ENCODE peak calls at places on chromosome 22, in six cellular contexts. A, I, K, V, B and W are unnamed samples. For H3K4me1 and H3K9me3, the result is how much of the 10 kb centered on the place peaks cover.

GRCh38 chr22:17106785-17107546 is 14.2 kb downstream of the TMEM121B start:
- DNase-seq in A (no peak), I (peak), K (no peak), V (peak), B (no peak), W (no peak)

GRCh38 chr22:27737521-27737920 is 64.0 kb downstream of the MN1 start:
- DNase-seq in A (no peak), I (no peak), K (no peak), V (no peak), B (no peak), W (no peak)

GRCh38 chr22:29150701-29151100 is 55.0 kb upstream of the EMID1 start:
- DNase-seq in A (peak), I (peak), K (no peak), V (no peak), B (no peak), W (no peak)

GRCh38 chr22:23137905-23138520 is 3.8 kb downstream of the RSPH14 start:
- DNase-seq in A (no peak), I (no peak), K (no peak), V (peak), B (no peak), W (peak)

GRCh38 chr22:26086359-26086758 is 82.9 kb upstream of the SEZ6L start:
- DNase-seq in A (no peak), I (no peak), K (no peak), V (no peak), B (no peak), W (no peak)

GRCh38 chr22:24289781-24290181 is 19.1 kb downstream of the SPECC1L start:
- DNase-seq in A (no peak), I (peak), K (no peak), V (no peak), B (no peak), W (peak)

GRCh38 chr22:43110444-43110926 is at the start of gene BIK:
- DNase-seq in A (peak), I (no peak), K (peak), V (peak), B (no peak), W (no peak)

GRCh38 chr22:44130076-44130711 is 50.5 kb upstream of the PARVG start:
- DNase-seq in A (no peak), I (peak), K (no peak), V (no peak), B (peak), W (no peak)

GRCh38 chr22:34427436-34427835 is 507.2 kb upstream of the LARGE1 start:
- DNase-seq in A (no peak), I (no peak), K (no peak), V (no peak), B (no peak), W (no peak)

GRCh38 chr22:40819741-40820140 is 595 bp upstream of the SLC25A17 start:
- DNase-seq in A (no peak), I (no peak), K (no peak), V (no peak), B (peak), W (no peak)

GRCh38 chr22:22418163-22418549 is 90.4 kb downstream of the ZNF280B start:
- DNase-seq in A (no peak), I (no peak), K (no peak), V (no peak), B (no peak), W (no peak)

GRCh38 chr22:19080853-19081252 is 41.4 kb downstream of the DGCR2 start:
- DNase-seq in A (no peak), I (no peak), K (no peak), V (no peak), B (no peak), W (no peak)

GRCh38 chr22:50249382-50250248 is 1.4 kb downstream of the HDAC10 start:
- DNase-seq in A (no peak), I (no peak), K (no peak), V (no peak), B (no peak), W (peak)
- H3K4me1 ChIP-seq in A (half or more), I (under half), K (under half), V (under half), B (under half), W (under half)

DNA sequence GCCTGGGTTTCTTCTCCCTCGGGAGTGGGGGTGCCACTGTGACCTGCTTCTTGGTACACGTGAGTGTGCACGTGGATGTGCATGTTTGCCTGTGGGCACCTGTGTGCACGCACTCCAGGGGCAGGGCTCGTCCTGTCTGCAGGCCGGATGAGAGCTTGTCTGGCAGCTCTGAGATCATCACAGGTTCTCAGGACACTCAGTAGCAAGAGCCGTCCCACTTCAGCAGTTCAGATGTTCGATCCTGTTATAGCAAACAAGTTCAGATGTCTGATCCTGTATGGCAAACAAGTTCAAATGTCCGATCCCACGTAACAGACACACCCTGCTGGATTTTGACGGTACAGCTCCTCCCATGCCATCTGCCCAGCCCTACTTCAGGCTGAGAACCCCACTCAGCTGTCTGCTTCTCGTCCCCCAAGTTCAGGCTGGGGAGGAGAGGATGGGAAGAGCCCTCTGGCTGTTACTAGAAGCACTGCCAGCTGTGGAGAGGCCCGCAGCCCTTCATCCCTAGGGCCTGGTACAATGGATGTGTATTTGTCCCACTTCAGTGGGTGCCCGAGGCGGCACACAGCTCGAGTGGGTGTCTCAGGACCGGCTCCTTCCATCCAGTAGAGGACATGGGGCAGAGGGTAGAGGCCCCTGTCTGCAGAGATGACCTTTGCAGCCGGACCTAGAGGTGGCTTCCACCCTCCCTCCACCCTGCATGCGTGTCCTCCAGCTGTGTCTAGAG is 1126.9 kb downstream of the BRD1 start:
- DNase-seq in A (no peak), I (no peak), K (no peak), V (no peak), B (no peak), W (no peak)
- H3K9me3 ChIP-seq in A (under half), I (under half), K (under half), V (under half), B (half or more), W (under half)

DNA sequence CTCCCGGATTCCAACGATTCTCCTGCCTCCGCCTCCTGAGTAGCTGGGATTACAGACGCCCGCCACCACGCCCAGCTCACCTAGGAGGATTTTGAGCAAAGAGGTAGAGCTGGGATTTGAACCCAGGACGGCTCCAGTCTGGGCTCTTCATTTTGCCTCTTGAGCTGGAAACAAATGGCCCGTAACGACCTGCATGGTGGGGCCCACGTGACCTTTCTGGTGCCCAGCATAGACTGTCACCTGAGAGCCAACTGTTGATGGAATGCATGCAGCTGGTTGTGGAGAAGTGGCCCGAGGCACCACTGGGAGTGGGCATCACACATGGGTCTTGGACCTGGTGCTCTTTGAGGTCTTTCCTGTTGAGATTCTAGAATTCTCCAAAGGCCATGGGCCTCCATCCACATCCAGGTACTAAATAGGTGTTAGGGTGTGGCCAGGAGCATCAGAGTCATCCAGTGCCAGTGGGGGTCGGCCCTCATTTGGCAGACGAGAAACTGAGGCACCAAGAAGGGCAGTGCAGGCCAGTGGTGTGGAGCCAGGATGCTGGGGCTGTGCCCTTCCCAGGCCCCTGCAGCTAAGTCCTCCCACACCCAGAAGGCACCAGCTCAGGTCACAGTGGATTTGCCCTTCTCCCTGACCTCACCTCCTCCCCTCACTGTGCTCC is 3.9 kb downstream of the ATF4 start:
- DNase-seq in A (no peak), I (no peak), K (no peak), V (no peak), B (no peak), W (no peak)
- H3K4me3 ChIP-seq in A (no peak), I (peak), K (no peak), V (no peak), B (no peak), W (no peak)

GRCh38 chr22:45683680-45684079 is 12.0 kb downstream of the ATXN10 start:
- DNase-seq in A (no peak), I (no peak), K (no peak), V (no peak), B (no peak), W (no peak)

GRCh38 chr22:45684752-45685359 is 13.2 kb downstream of the ATXN10 start:
- DNase-seq in A (no peak), I (no peak), K (peak), V (no peak), B (no peak), W (no peak)

GRCh38 chr22:45683248-45683647 is 11.6 kb downstream of the ATXN10 start:
- DNase-seq in A (no peak), I (no peak), K (no peak), V (no peak), B (no peak), W (no peak)

GRCh38 chr22:45686004-45686403 is 14.4 kb downstream of the ATXN10 start:
- DNase-seq in A (no peak), I (no peak), K (no peak), V (no peak), B (peak), W (no peak)

GRCh38 chr22:45684169-45684568 is 12.5 kb downstream of the ATXN10 start:
- DNase-seq in A (no peak), I (no peak), K (no peak), V (no peak), B (peak), W (no peak)
- H3K4me1 ChIP-seq in A (under half), I (under half), K (under half), V (under half), B (under half), W (under half)

GRCh38 chr22:47879346-47879745 is 1116.9 kb downstream of the TBC1D22A start:
- DNase-seq in A (no peak), I (no peak), K (no peak), V (no peak), B (no peak), W (no peak)

GRCh38 chr22:47883757-47884156 is 1121.3 kb downstream of the TBC1D22A start:
- DNase-seq in A (no peak), I (no peak), K (no peak), V (no peak), B (no peak), W (no peak)

GRCh38 chr22:47884775-47885174 is 1122.3 kb downstream of the TBC1D22A start:
- DNase-seq in A (no peak), I (no peak), K (no peak), V (no peak), B (no peak), W (no peak)

GRCh38 chr22:47888807-47889206 is 1126.4 kb downstream of the TBC1D22A start:
- DNase-seq in A (no peak), I (no peak), K (no peak), V (no peak), B (no peak), W (no peak)

GRCh38 chr22:47884200-47884599 is 1121.8 kb downstream of the TBC1D22A start:
- DNase-seq in A (no peak), I (no peak), K (no peak), V (no peak), B (no peak), W (no peak)
- H3K9me3 ChIP-seq in A (under half), I (under half), K (under half), V (under half), B (half or more), W (under half)

GRCh38 chr22:32031466-32031865 is 11.6 kb upstream of the SLC5A1 start:
- DNase-seq in A (no peak), I (no peak), K (no peak), V (no peak), B (no peak), W (no peak)

GRCh38 chr22:32030508-32031247 is 12.4 kb upstream of the SLC5A1 start:
- DNase-seq in A (no peak), I (no peak), K (no peak), V (no peak), B (no peak), W (no peak)

GRCh38 chr22:32037236-32037635 is 5.8 kb upstream of the SLC5A1 start:
- DNase-seq in A (no peak), I (no peak), K (no peak), V (no peak), B (no peak), W (no peak)

GRCh38 chr22:32034275-32034674 is 8.8 kb upstream of the SLC5A1 start:
- DNase-seq in A (no peak), I (no peak), K (no peak), V (no peak), B (no peak), W (no peak)
- H3K4me3 ChIP-seq in A (no peak), I (no peak), K (no peak), V (no peak), B (no peak), W (no peak)

GRCh38 chr22:36856792-36857135 is 4.0 kb upstream of the NCF4 start:
- DNase-seq in A (no peak), I (no peak), K (no peak), V (no peak), B (no peak), W (no peak)

GRCh38 chr22:36856121-36856791 is 4.5 kb upstream of the NCF4 start:
- DNase-seq in A (peak), I (peak), K (peak), V (peak), B (peak), W (peak)

GRCh38 chr22:36853407-36854099 is 7.3 kb upstream of the NCF4 start:
- DNase-seq in A (peak), I (no peak), K (peak), V (peak), B (peak), W (peak)

GRCh38 chr22:36858156-36858555 is 2.6 kb upstream of the NCF4 start:
- DNase-seq in A (no peak), I (peak), K (no peak), V (no peak), B (no peak), W (no peak)

GRCh38 chr22:36855478-36855877 is 5.3 kb upstream of the NCF4 start:
- DNase-seq in A (no peak), I (no peak), K (no peak), V (no peak), B (no peak), W (no peak)
- H3K4me1 ChIP-seq in A (under half), I (under half), K (under half), V (under half), B (under half), W (under half)

GRCh38 chr22:47259049-47259448 is 496.6 kb downstream of the TBC1D22A start:
- DNase-seq in A (no peak), I (no peak), K (no peak), V (no peak), B (no peak), W (no peak)

GRCh38 chr22:47266329-47266728 is 503.9 kb downstream of the TBC1D22A start:
- DNase-seq in A (no peak), I (no peak), K (no peak), V (no peak), B (no peak), W (no peak)

GRCh38 chr22:47257566-47257965 is 495.1 kb downstream of the TBC1D22A start:
- DNase-seq in A (no peak), I (no peak), K (no peak), V (no peak), B (no peak), W (no peak)

GRCh38 chr22:47259990-47260389 is 497.5 kb downstream of the TBC1D22A start:
- DNase-seq in A (no peak), I (no peak), K (no peak), V (no peak), B (no peak), W (no peak)

GRCh38 chr22:47260551-47260950 is 498.1 kb downstream of the TBC1D22A start:
- DNase-seq in A (no peak), I (no peak), K (no peak), V (no peak), B (no peak), W (no peak)
- H3K9me3 ChIP-seq in A (under half), I (under half), K (under half), V (under half), B (under half), W (under half)

GRCh38 chr22:36331306-36331911 is 56.4 kb downstream of the MYH9 start:
- DNase-seq in A (peak), I (peak), K (no peak), V (peak), B (peak), W (peak)
- H3K4me3 ChIP-seq in A (no peak), I (no peak), K (no peak), V (peak), B (no peak), W (no peak)